ENCODE peak calls at places on chromosomes 11 and 22, in six cellular contexts. A is stimulated activated naive B cell treated with anti-CD40 and anti-IgM and Interleukin-4, amounts not matched to agents 10 μg/mL and 1 μg/mL and 100 μg/mL, for 72 hours; G is stimulated activated CD4-positive, alpha-beta T cell treated with anti-CD3 and anti-CD28 coated beads, Interleukin-4, amount 100 ng/mL, for 48 hours; Y is A549; E is adrenal gland; D is foreskin fibroblast. N is an unnamed sample.

GRCh38 chr11:46437106-46437689 is 45.6 kb upstream of the CHRM4 start:
- DNase-seq in D (no peak), E (no peak), Y (no peak), A (no peak), G (no peak), N (no peak)

GRCh38 chr11:65932558-65932919 is 12.7 kb upstream of the TSGA10IP start:
- DNase-seq in G (no peak), E (no peak), D (peak), A (no peak), Y (peak), N (no peak)

GRCh38 chr11:73296501-73297230 is 11.4 kb upstream of the ARHGEF17 start:
- DNase-seq in Y (no peak), G (no peak), A (no peak), E (no peak), D (no peak), N (no peak)

GRCh38 chr11:15912291-15912690 is 444.1 kb downstream of the SOX6 start:
- DNase-seq in D (no peak), A (no peak), E (no peak), Y (no peak), G (no peak), N (no peak)

GRCh38 chr11:67357831-67358555 is 4.6 kb upstream of the POLD4 start:
- DNase-seq in G (no peak), E (no peak), A (no peak), Y (peak), D (peak), N (no peak)

GRCh38 chr11:69040051-69040450 is 8.7 kb upstream of the TPCN2 start:
- DNase-seq in E (no peak), G (no peak), D (no peak), A (no peak), Y (no peak), N (no peak)

GRCh38 chr11:57584341-57584740 is 13.1 kb upstream of the SERPING1 start:
- DNase-seq in E (no peak), A (no peak), Y (no peak), G (no peak), D (no peak), N (no peak)

GRCh38 chr11:14359573-14360031 is 619 bp upstream of the RRAS2 start:
- DNase-seq in G (no peak), Y (no peak), E (no peak), D (peak), A (no peak), N (no peak)

GRCh38 chr22:22789922-22790845 is 97.4 kb upstream of the IGLL5 start:
- DNase-seq in D (no peak), Y (no peak), G (no peak), E (no peak), A (no peak), N (no peak)

GRCh38 chr11:13166036-13166435 is 111.6 kb upstream of the BMAL1 start:
- DNase-seq in A (no peak), Y (no peak), G (no peak), D (no peak), E (no peak), N (no peak)

GRCh38 chr22:25383892-25384291 is 164.5 kb downstream of the CRYBB2 start:
- DNase-seq in D (no peak), A (no peak), E (no peak), Y (no peak), G (no peak), N (no peak)

N was measured in BE2C.